ENCODE peak calls at places on chromosome 11, in five cellular contexts. D is germinal center, Y is DMS153, M is renal cortical epithelial cell, X is pancreas. N is an unnamed sample.
A peak's percentile ranks its signal among the peaks of the same experiment; 100 is the strongest.

GRCh38 chr11:57223601-57224000 is 13.4 kb downstream of the APLNR start:
- DNase-seq in Y (no peak), X (no peak), M (no peak), D (no peak), N (no peak)

GRCh38 chr11:91091564-91091963 is 868.7 kb upstream of the CHORDC1 start:
- DNase-seq in Y (no peak), D (no peak), M (no peak), X (no peak), N (no peak)

GRCh38 chr11:128411812-128412211 is 175.5 kb downstream of the ETS1 start:
- DNase-seq in M (no peak), D (no peak), Y (no peak), X (no peak), N (no peak)

GRCh38 chr11:95596011-95596489 is 193.5 kb downstream of the FAM76B start:
- DNase-seq in D (no peak), X (no peak), Y (no peak), M (peak; percentile 57), N (no peak)

GRCh38 chr11:110069158-110069737 is 23.9 kb upstream of the ZC3H12C start:
- DNase-seq in D (no peak), Y (peak; percentile 59), M (peak; percentile 73), X (no peak), N (no peak)

GRCh38 chr11:123505546-123506299 is 75.7 kb downstream of the GRAMD1B start:
- DNase-seq in Y (no peak), M (peak; percentile 77), X (no peak), D (no peak), N (no peak)

GRCh38 chr11:14506532-14506931 is 6.9 kb upstream of the COPB1 start:
- DNase-seq in D (no peak), X (no peak), M (no peak), Y (no peak), N (no peak)

GRCh38 chr11:132073787-132074186 is 703.4 kb downstream of the NTM start:
- DNase-seq in Y (no peak), M (no peak), D (no peak), X (no peak), N (no peak)

GRCh38 chr11:32385998-32386397 is 49.3 kb downstream of the WT1 start:
- DNase-seq in X (no peak), M (peak; percentile 28), Y (no peak), D (no peak), N (peak; percentile 62)

GRCh38 chr11:110337570-110338193 is 41.3 kb upstream of the RDX start:
- DNase-seq in D (no peak), Y (no peak), M (peak; percentile 32), X (no peak), N (no peak)

GRCh38 chr11:43573233-43573632 is 107.3 kb upstream of the HSD17B12 start:
- DNase-seq in M (no peak), D (peak; percentile 43), Y (no peak), X (no peak), N (peak; percentile 82)

N was measured in Karpas-422.